ENCODE peak calls at places on chromosome 15, in nine cellular contexts. P is upper lobe of right lung, O is ascending aorta, I is cardiac muscle cell, Q is PC-9, W is IMR-90, K is left ventricle myocardium inferior, D is colonic mucosa, V is transverse colon. J is an unnamed sample.
A peak's percentile ranks its signal among the peaks of the same experiment; 100 is the strongest.

GRCh38 chr15:31487811-31488436 is 161.3 kb downstream of the KLF13 start:
- DNase-seq in I (peak; percentile 15), K (no peak), D (peak; percentile 16), P (peak; percentile 57), O (no peak), Q (no peak), W (peak; percentile 43), V (no peak), J (no peak)

GRCh38 chr15:92105611-92106010 is 252.1 kb downstream of the SLCO3A1 start:
- DNase-seq in Q (no peak), V (no peak), O (no peak), P (no peak), W (no peak), I (no peak), D (no peak), K (no peak), J (no peak)

GRCh38 chr15:32717290-32718081 is at the start of gene GREM1:
- DNase-seq in Q (no peak), V (peak; percentile 17), O (no peak), I (peak; percentile 65), K (no peak), W (peak; percentile 70), D (peak; percentile 37), P (no peak), J (no peak)

GRCh38 chr15:30816430-30816829 is 87.3 kb upstream of the FAN1 start:
- DNase-seq in K (no peak), Q (no peak), O (no peak), I (no peak), D (no peak), P (no peak), W (no peak), V (no peak), J (no peak)

GRCh38 chr15:33022629-33023028 is 171.9 kb downstream of the FMN1 start:
- DNase-seq in O (no peak), V (peak; percentile 41), P (peak; percentile 80), D (peak; percentile 37), Q (peak; percentile 56), I (peak; percentile 30), K (peak; percentile 83), W (peak; percentile 70), J (peak; percentile 54)

GRCh38 chr15:49247556-49248102 is 77.6 kb downstream of the GALK2 start:
- DNase-seq in I (peak; percentile 22), P (no peak), V (no peak), O (no peak), D (no peak), Q (no peak), K (no peak), W (peak; percentile 50), J (no peak)

GRCh38 chr15:74193305-74193718 is 9.3 kb downstream of the STRA6 start:
- DNase-seq in V (no peak), D (no peak), I (peak; percentile 81), K (no peak), O (no peak), Q (peak; percentile 39), W (peak; percentile 91), P (no peak), J (no peak)

GRCh38 chr15:76158250-76158649 is 98.5 kb downstream of the TMEM266 start:
- DNase-seq in D (no peak), W (no peak), V (no peak), O (no peak), P (no peak), Q (no peak), I (no peak), K (no peak), J (no peak)

GRCh38 chr15:80945605-80946004 is 44.0 kb downstream of the MESD start:
- DNase-seq in K (no peak), D (no peak), O (peak; percentile 47), Q (no peak), I (no peak), W (no peak), P (no peak), V (no peak), J (peak; percentile 11)

GRCh38 chr15:22258402-22259150 is 178.2 kb downstream of the OR4M2 start:
- DNase-seq in V (no peak), O (no peak), Q (no peak), I (no peak), W (no peak), P (no peak), K (no peak), D (no peak), J (no peak)

GRCh38 chr15:37220949-37221670 is 120.8 kb upstream of the MEIS2 start:
- DNase-seq in W (no peak), Q (no peak), K (no peak), P (no peak), I (no peak), V (no peak), D (no peak), O (no peak), J (no peak)

GRCh38 chr15:38904298-38904697 is 339.7 kb upstream of the RASGRP1 start:
- DNase-seq in W (no peak), O (no peak), Q (no peak), I (no peak), D (no peak), K (no peak), V (no peak), P (no peak), J (no peak)

GRCh38 chr15:63950911-63951481 is 95.3 kb downstream of the DAPK2 start:
- DNase-seq in O (no peak), K (no peak), I (peak; percentile 50), Q (no peak), W (peak; percentile 87), V (no peak), D (no peak), P (no peak), J (no peak)

GRCh38 chr15:82832601-82833209 is 23.3 kb downstream of the WHAMM start:
- DNase-seq in P (no peak), I (peak; percentile 77), V (no peak), O (no peak), K (no peak), W (peak; percentile 93), Q (peak; percentile 51), D (no peak), J (no peak)

GRCh38 chr15:101026686-101027272 is 107.6 kb downstream of the LRRK1 start:
- DNase-seq in Q (no peak), P (no peak), D (peak; percentile 13), O (peak; percentile 43), W (no peak), I (no peak), V (peak; percentile 4), K (no peak), J (peak; percentile 42)

DNA sequence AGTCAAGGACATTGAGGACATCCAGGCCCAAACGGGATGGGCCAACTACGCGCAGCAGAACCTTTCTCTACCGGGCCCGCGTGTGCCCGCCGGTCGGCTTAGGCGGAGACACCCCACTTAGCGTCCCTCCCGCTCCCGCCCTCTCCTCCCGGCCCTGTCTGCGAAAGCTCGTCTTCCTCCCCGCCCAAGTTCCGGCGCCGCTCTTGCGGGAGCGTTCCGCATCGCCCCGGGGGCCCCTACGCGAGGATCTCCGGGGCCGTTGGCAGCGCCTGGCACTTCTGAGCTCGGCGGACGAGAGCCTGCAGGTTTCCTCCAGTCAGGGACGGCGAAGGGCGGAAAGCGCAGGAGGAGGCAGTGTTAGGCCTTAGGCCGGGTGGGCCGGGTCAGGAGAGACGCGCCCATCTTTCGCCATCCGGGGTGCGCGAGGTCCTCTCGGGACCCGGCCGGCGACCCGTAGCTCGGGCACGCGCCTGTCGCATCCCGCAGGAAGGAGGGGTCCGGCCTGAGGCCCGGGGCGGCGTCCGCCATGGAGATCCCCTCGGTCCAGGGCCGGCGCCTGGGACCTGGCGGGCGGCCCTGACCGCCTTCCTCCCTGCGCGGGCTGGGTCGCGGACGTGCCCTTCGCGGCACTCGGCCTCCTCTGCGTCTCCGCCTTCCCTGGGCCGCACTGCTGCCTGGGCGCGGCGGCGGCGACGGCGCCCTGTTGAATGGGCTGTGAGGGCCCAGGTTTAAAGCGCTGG is at the start of gene FEM1B:
- DNase-seq in O (peak; percentile 94), Q (peak; percentile 87), K (peak; percentile 91), P (peak; percentile 96), W (peak; percentile 92), V (peak; percentile 92), I (peak; percentile 96), D (peak; percentile 89), J (peak; percentile 95)
- TF ChIP-seq CTCF in O (no peak), Q (no peak), K (peak; percentile 54), P (peak; percentile 45), W (no peak), V (peak; percentile 65), I (no peak), D (no peak), J (no peak)

GRCh38 chr15:57130956-57131355 is 212.5 kb downstream of the TCF12 start:
- DNase-seq in K (no peak), D (no peak), Q (no peak), P (no peak), V (no peak), W (no peak), O (no peak), I (no peak), J (no peak)

GRCh38 chr15:57135800-57136199 is 217.4 kb downstream of the TCF12 start:
- DNase-seq in P (no peak), O (no peak), Q (no peak), D (no peak), K (no peak), W (no peak), V (no peak), I (no peak), J (no peak)

GRCh38 chr15:57134877-57135276 is 216.4 kb downstream of the TCF12 start:
- DNase-seq in D (no peak), W (no peak), I (peak; percentile 59), K (no peak), P (no peak), Q (no peak), V (no peak), O (no peak), J (no peak)

GRCh38 chr15:57129064-57129463 is 210.6 kb downstream of the TCF12 start:
- DNase-seq in D (no peak), V (no peak), P (no peak), W (no peak), I (no peak), K (no peak), Q (no peak), O (no peak), J (no peak)

GRCh38 chr15:57133127-57133968 is 214.9 kb downstream of the TCF12 start:
- DNase-seq in W (peak; percentile 34), D (no peak), P (no peak), I (no peak), K (no peak), Q (no peak), V (no peak), O (no peak), J (no peak)
- H3K27ac ChIP-seq in W (no peak overlapping the region), D (no peak overlapping the region), P (no peak overlapping the region), I (peak overlapping the region; percentile 26), K (no peak overlapping the region), Q (no peak overlapping the region), V (no peak overlapping the region), O (no peak overlapping the region), J (no peak overlapping the region)

DNA sequence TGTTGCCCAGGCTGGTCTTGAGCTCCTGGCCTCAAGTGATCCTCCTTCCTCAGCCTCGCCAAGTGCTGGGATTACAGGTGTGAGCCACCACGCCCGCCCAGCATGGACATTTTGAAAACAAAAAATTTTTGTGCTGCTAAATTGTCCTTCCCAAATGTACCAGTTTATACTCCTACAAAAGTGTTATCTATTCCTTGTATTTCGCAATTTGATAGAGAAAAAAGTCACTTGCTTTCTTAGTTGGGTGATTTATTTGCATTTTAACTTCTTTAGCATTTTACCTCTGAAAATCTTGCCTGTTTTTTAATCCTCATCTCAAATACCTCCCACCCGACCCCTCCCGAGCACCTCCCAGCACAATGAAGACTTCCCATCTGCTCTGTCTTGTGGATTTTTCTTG is 46.8 kb downstream of the PDE8A start:
- DNase-seq in Q (no peak), V (no peak), K (no peak), P (no peak), I (no peak), W (no peak), D (no peak), O (no peak), J (no peak)
- H3K4me1 ChIP-seq in Q (peaks cover 35% of the 10 kb centered on the region), V (peaks cover 75% of the 10 kb centered on the region), K (peaks cover 94% of the 10 kb centered on the region), P (peaks cover 68% of the 10 kb centered on the region), I (no peaks in the 10 kb centered on the region), W (peaks cover 29% of the 10 kb centered on the region), D (peaks cover 32% of the 10 kb centered on the region), O (peaks cover 9% of the 10 kb centered on the region), J (peaks cover 42% of the 10 kb centered on the region)

GRCh38 chr15:52870015-52870414 is 79.9 kb upstream of the ONECUT1 start:
- DNase-seq in Q (no peak), K (no peak), P (no peak), O (no peak), W (no peak), D (no peak), V (no peak), I (no peak), J (no peak)
- TF ChIP-seq CTCF in Q (no peak), K (no peak), P (no peak), O (no peak), W (no peak), D (no peak), V (no peak), I (no peak), J (no peak)